ENCODE peak calls at places on chromosomes 6 and 20, in four cellular contexts. One of them, this sample, is unnamed.

GRCh38 chr6:44162876-44163625 is 4.4 kb downstream of the CAPN11 start:
- DNase-seq in transverse colon: no peak
- DNase-seq in suprapubic skin: no peak
- DNase-seq in breast epithelium: no peak
- DNase-seq in this sample: no peak

GRCh38 chr20:10666221-10667076 is 7.3 kb downstream of the JAG1 start:
- DNase-seq in transverse colon: no peak
- DNase-seq in suprapubic skin: no peak
- DNase-seq in breast epithelium: no peak
- DNase-seq in this sample: no peak

GRCh38 chr6:34062815-34063214 is 83.1 kb downstream of the GRM4 start:
- DNase-seq in transverse colon: no peak
- DNase-seq in suprapubic skin: no peak
- DNase-seq in breast epithelium: no peak
- DNase-seq in this sample: no peak

GRCh38 chr20:4681971-4682370 is 39.7 kb upstream of the PRND start:
- DNase-seq in transverse colon: no peak
- DNase-seq in suprapubic skin: peak; percentile 57
- DNase-seq in breast epithelium: no peak
- DNase-seq in this sample: no peak

GRCh38 chr20:57243480-57244220 is 22.8 kb downstream of the BMP7 start:
- DNase-seq in transverse colon: no peak
- DNase-seq in suprapubic skin: no peak
- DNase-seq in breast epithelium: no peak
- DNase-seq in this sample: no peak

GRCh38 chr6:142474446-142475289 is 172.9 kb downstream of the ADGRG6 start:
- DNase-seq in transverse colon: no peak
- DNase-seq in suprapubic skin: no peak
- DNase-seq in breast epithelium: no peak
- DNase-seq in this sample: peak; percentile 6

GRCh38 chr6:446418-447366 is 55.1 kb downstream of the IRF4 start:
- DNase-seq in transverse colon: peak; percentile 35
- DNase-seq in suprapubic skin: no peak
- DNase-seq in breast epithelium: no peak
- DNase-seq in this sample: no peak

GRCh38 chr6:127972815-127973214 is 72.0 kb upstream of the THEMIS start:
- DNase-seq in transverse colon: no peak
- DNase-seq in suprapubic skin: no peak
- DNase-seq in breast epithelium: no peak
- DNase-seq in this sample: no peak

GRCh38 chr6:145031001-145031400 is 704.3 kb downstream of the EPM2A start:
- DNase-seq in transverse colon: no peak
- DNase-seq in suprapubic skin: no peak
- DNase-seq in breast epithelium: no peak
- DNase-seq in this sample: no peak

GRCh38 chr6:5089821-5090449 is 4.8 kb downstream of the PPP1R3G start:
- DNase-seq in transverse colon: no peak
- DNase-seq in suprapubic skin: no peak
- DNase-seq in breast epithelium: no peak
- DNase-seq in this sample: no peak

GRCh38 chr6:43076928-43077809 is 1.1 kb downstream of the PTK7 start:
- DNase-seq in transverse colon: no peak
- DNase-seq in suprapubic skin: no peak
- DNase-seq in breast epithelium: peak; percentile 63
- DNase-seq in this sample: no peak

GRCh38 chr6:135030532-135031178 is 24.0 kb downstream of the HBS1L start:
- DNase-seq in transverse colon: no peak
- DNase-seq in suprapubic skin: no peak
- DNase-seq in breast epithelium: no peak
- DNase-seq in this sample: no peak

GRCh38 chr20:953742-954141 is 37.6 kb upstream of the ANGPT4 start:
- DNase-seq in transverse colon: no peak
- DNase-seq in suprapubic skin: no peak
- DNase-seq in breast epithelium: no peak
- DNase-seq in this sample: no peak

GRCh38 chr6:5188646-5189045 is 72.1 kb downstream of the LYRM4 start:
- DNase-seq in transverse colon: no peak
- DNase-seq in suprapubic skin: no peak
- DNase-seq in breast epithelium: no peak
- DNase-seq in this sample: no peak

GRCh38 chr6:130933712-130934200 is 106.5 kb downstream of the SMLR1 start:
- DNase-seq in transverse colon: no peak
- DNase-seq in suprapubic skin: no peak
- DNase-seq in breast epithelium: no peak
- DNase-seq in this sample: no peak

GRCh38 chr20:57325632-57326356 is 3.8 kb upstream of the SPO11 start:
- DNase-seq in transverse colon: no peak
- DNase-seq in suprapubic skin: no peak
- DNase-seq in breast epithelium: no peak
- DNase-seq in this sample: no peak

GRCh38 chr6:37657117-37657886 is 40.4 kb downstream of the MDGA1 start:
- DNase-seq in transverse colon: no peak
- DNase-seq in suprapubic skin: no peak
- DNase-seq in breast epithelium: no peak
- DNase-seq in this sample: peak; percentile 21

GRCh38 chr6:81621816-81622395 is 130.6 kb downstream of the TENT5A start:
- DNase-seq in transverse colon: no peak
- DNase-seq in suprapubic skin: no peak
- DNase-seq in breast epithelium: no peak
- DNase-seq in this sample: no peak

GRCh38 chr20:45138451-45139300 is 14.4 kb upstream of the WFDC12 start:
- DNase-seq in transverse colon: peak; percentile 88
- DNase-seq in suprapubic skin: peak; percentile 88
- DNase-seq in breast epithelium: peak; percentile 67
- DNase-seq in this sample: no peak

GRCh38 chr6:26532699-26533523 is 5.3 kb upstream of the HMGN4 start:
- DNase-seq in transverse colon: peak; percentile 92
- DNase-seq in suprapubic skin: peak; percentile 95
- DNase-seq in breast epithelium: peak; percentile 92
- DNase-seq in this sample: peak; percentile 80

GRCh38 chr20:57474816-57475215 is 50.1 kb downstream of the CTCFL start:
- DNase-seq in transverse colon: no peak
- DNase-seq in suprapubic skin: peak; percentile 37
- DNase-seq in breast epithelium: peak; percentile 27
- DNase-seq in this sample: no peak

GRCh38 chr20:37677969-37678610 is 15.7 kb upstream of the CTNNBL1 start:
- DNase-seq in transverse colon: no peak
- DNase-seq in suprapubic skin: no peak
- DNase-seq in breast epithelium: no peak
- DNase-seq in this sample: no peak

GRCh38 chr20:19769516-19769915 is 11.5 kb downstream of the RIN2 start:
- DNase-seq in transverse colon: no peak
- DNase-seq in suprapubic skin: no peak
- DNase-seq in breast epithelium: no peak
- DNase-seq in this sample: no peak

GRCh38 chr6:130853555-130854183 is 26.5 kb downstream of the SMLR1 start:
- DNase-seq in transverse colon: no peak
- DNase-seq in suprapubic skin: no peak
- DNase-seq in breast epithelium: no peak
- DNase-seq in this sample: no peak

GRCh38 chr20:40687384-40688128 is 1.5 kb downstream of the MAFB start:
- DNase-seq in transverse colon: no peak
- DNase-seq in suprapubic skin: peak; percentile 90
- DNase-seq in breast epithelium: peak; percentile 78
- DNase-seq in this sample: peak; percentile 81

GRCh38 chr6:158629376-158630221 is 14.9 kb downstream of the DYNLT1 start:
- DNase-seq in transverse colon: no peak
- DNase-seq in suprapubic skin: no peak
- DNase-seq in breast epithelium: no peak
- DNase-seq in this sample: no peak

GRCh38 chr20:64049060-64049886 is at the start of gene SOX18:
- DNase-seq in transverse colon: no peak
- DNase-seq in suprapubic skin: no peak
- DNase-seq in breast epithelium: no peak
- DNase-seq in this sample: no peak

GRCh38 chr6:56842602-56843475 is 112.1 kb upstream of the BEND6 start:
- DNase-seq in transverse colon: peak; percentile 37
- DNase-seq in suprapubic skin: peak; percentile 78
- DNase-seq in breast epithelium: no peak
- DNase-seq in this sample: no peak

GRCh38 chr20:33817411-33817810 is 6.3 kb downstream of the CHMP4B start:
- DNase-seq in transverse colon: no peak
- DNase-seq in suprapubic skin: no peak
- DNase-seq in breast epithelium: no peak
- DNase-seq in this sample: no peak

GRCh38 chr20:56391596-56392281 is at the start of gene AURKA:
- DNase-seq in transverse colon: no peak
- DNase-seq in suprapubic skin: no peak
- DNase-seq in breast epithelium: no peak
- DNase-seq in this sample: no peak

GRCh38 chr6:32974541-32975308 is 6.3 kb downstream of the BRD2 start:
- DNase-seq in transverse colon: no peak
- DNase-seq in suprapubic skin: no peak
- DNase-seq in breast epithelium: no peak
- DNase-seq in this sample: no peak
- TF ChIP-seq POLR2AphosphoS5 in transverse colon: no peak
- TF ChIP-seq POLR2AphosphoS5 in suprapubic skin: no peak
- TF ChIP-seq POLR2AphosphoS5 in breast epithelium: no peak
- TF ChIP-seq POLR2AphosphoS5 in this sample: no peak

DNA sequence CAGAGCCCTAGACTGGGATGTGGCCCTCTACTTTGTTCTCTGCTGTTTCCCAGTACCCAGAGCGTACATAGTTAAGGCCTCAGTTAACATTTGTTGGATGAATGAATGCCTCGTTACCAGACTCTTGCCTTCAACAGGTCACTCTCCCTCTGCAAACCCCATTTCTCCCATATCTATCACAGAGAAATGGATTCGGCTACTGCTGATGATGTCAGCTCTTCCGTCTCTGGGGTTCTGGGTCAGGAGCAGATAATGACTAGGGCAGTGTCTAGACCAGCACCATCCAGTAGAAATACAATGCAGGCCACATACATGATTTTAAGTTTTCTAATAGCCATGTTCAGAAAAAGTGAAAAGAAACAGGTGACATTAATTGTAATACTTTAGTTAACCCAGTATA is 47.9 kb downstream of the TOX2 start:
- DNase-seq in transverse colon: no peak
- DNase-seq in suprapubic skin: no peak
- DNase-seq in breast epithelium: no peak
- DNase-seq in this sample: no peak
- H3K4me1 ChIP-seq in transverse colon: peaks cover 9% of the 10 kb centered on the region
- H3K4me1 ChIP-seq in suprapubic skin: peaks cover 20% of the 10 kb centered on the region
- H3K4me1 ChIP-seq in breast epithelium: no peaks in the 10 kb centered on the region
- H3K4me1 ChIP-seq in this sample: no peaks in the 10 kb centered on the region

GRCh38 chr6:163705923-163706322 is 291.4 kb downstream of the QKI start:
- DNase-seq in transverse colon: peak; percentile 44
- DNase-seq in suprapubic skin: no peak
- DNase-seq in breast epithelium: no peak
- DNase-seq in this sample: no peak
- TF ChIP-seq POLR2AphosphoS5 in transverse colon: no peak
- TF ChIP-seq POLR2AphosphoS5 in suprapubic skin: no peak
- TF ChIP-seq POLR2AphosphoS5 in breast epithelium: no peak
- TF ChIP-seq POLR2AphosphoS5 in this sample: no peak

DNA sequence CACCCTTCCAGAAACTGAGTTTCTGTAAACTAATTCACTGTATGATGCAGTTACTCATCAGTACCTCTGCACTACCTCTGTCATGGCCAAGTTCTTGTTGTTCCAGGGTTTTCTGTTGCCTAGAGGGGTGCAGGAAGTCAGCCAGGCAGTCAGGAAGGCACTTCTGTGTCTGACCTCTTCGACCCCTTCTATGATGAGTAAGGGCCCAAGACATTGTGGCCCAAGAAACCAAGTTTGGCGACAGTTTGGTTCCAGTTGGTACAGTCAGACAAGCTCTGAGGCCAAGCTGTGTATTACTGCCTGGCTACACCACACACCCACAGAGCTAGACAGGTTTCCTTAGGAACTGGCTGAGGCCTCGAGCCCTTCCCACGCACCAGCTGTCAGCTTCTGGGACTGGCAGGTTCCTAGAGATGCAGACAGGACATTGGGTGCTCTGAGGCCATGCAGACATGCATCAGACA is 41.2 kb downstream of the TRAF3IP2 start:
- DNase-seq in transverse colon: no peak
- DNase-seq in suprapubic skin: no peak
- DNase-seq in breast epithelium: no peak
- DNase-seq in this sample: no peak
- H3K4me1 ChIP-seq in transverse colon: peaks cover 20% of the 10 kb centered on the region
- H3K4me1 ChIP-seq in suprapubic skin: peaks cover 79% of the 10 kb centered on the region
- H3K4me1 ChIP-seq in breast epithelium: peaks cover 3% of the 10 kb centered on the region
- H3K4me1 ChIP-seq in this sample: peaks cover 16% of the 10 kb centered on the region

DNA sequence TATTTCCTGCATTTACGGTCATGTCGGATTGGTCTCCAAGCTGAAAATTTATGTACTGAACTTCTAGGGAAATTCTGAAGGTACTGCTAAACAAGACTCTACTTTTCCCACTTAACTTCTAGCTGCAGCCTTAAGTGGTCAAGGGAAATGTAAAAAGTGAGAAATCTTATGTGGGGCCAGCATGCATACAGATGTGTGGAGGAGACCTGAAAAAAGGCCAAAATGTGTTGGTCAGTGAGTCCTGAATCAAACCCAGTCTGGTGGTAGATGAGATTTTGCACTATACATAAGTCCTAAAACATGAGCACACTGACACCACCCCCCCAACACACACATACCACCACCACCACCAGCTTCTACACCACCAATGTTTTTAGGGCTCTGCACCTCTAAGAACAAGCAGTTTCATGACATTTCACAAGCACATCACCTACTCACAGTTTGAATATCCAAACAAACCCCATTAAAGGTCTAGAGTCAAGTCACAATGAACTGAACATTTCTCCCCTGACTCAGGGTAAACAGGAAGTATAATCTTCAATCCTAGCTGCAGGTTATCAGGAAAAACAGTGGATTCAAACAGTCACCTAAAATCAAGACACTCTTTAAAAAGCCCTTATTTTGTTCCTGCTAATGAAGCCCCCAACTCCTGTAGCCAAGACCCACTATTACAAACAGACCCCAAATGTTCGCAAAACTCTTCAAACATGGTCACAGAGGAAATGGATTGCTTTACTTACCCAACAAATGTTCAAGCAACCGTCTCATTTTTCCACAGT is 1.6 kb downstream of the ZMYND8 start:
- DNase-seq in transverse colon: no peak
- DNase-seq in suprapubic skin: no peak
- DNase-seq in breast epithelium: no peak
- DNase-seq in this sample: no peak
- TF ChIP-seq POLR2AphosphoS5 in transverse colon: no peak
- TF ChIP-seq POLR2AphosphoS5 in suprapubic skin: no peak
- TF ChIP-seq POLR2AphosphoS5 in breast epithelium: no peak
- TF ChIP-seq POLR2AphosphoS5 in this sample: no peak

This sample was measured in prostate gland.